ENCODE peak calls at places on chromosomes 1 and 21, in five cellular contexts. C is HCT116, U is endodermal cell, P is neuronal stem cell, D is colonic mucosa. T is an unnamed sample.
A peak's percentile ranks its signal among the peaks of the same experiment; 100 is the strongest.

GRCh38 chr21:44428281-44428942 is 26.9 kb upstream of the LRRC3 start:
- DNase-seq in U (peak; percentile 88), D (peak; percentile 88), C (peak; percentile 89), P (no peak), T (peak; percentile 26)

GRCh38 chr1:245822997-245823396 is 668.2 kb downstream of the KIF26B start:
- DNase-seq in U (no peak), C (no peak), P (no peak), D (no peak), T (peak; percentile 54)

GRCh38 chr1:40895601-40896000 is 33.4 kb upstream of the CITED4 start:
- DNase-seq in P (no peak), U (no peak), D (no peak), C (no peak), T (no peak)

GRCh38 chr1:61743432-61743705 is 1.1 kb downstream of the PATJ start:
- DNase-seq in D (no peak), P (no peak), U (no peak), C (no peak), T (no peak)

GRCh38 chr1:228031276-228031995 is 24.6 kb downstream of the WNT3A start:
- DNase-seq in U (peak; percentile 35), C (no peak), P (no peak), D (no peak), T (no peak)

GRCh38 chr1:18787825-18788385 is 71.6 kb downstream of the TAS1R2 start:
- DNase-seq in D (no peak), P (no peak), U (no peak), C (no peak), T (no peak)

GRCh38 chr21:21971384-21971783 is 973.2 kb downstream of the NCAM2 start:
- DNase-seq in U (no peak), C (no peak), D (no peak), P (no peak), T (no peak)

GRCh38 chr1:248823517-248824001 is 2.2 kb downstream of the SH3BP5L start:
- DNase-seq in C (no peak), P (no peak), D (no peak), U (no peak), T (no peak)

GRCh38 chr1:162444903-162445302 is 33.0 kb upstream of the SH2D1B start:
- DNase-seq in D (no peak), P (no peak), C (no peak), U (no peak), T (no peak)

GRCh38 chr1:43331688-43332087 is 5.9 kb upstream of the MPL start:
- DNase-seq in P (no peak), C (no peak), D (no peak), U (peak; percentile 30), T (no peak)

GRCh38 chr1:211613108-211613947 is 34.4 kb upstream of the SLC30A1 start:
- DNase-seq in D (peak; percentile 82), P (no peak), C (no peak), U (no peak), T (peak; percentile 55)

GRCh38 chr1:213123532-213123931 is 72.5 kb downstream of the RPS6KC1 start:
- DNase-seq in C (peak; percentile 72), D (no peak), P (no peak), U (no peak), T (peak; percentile 50)

GRCh38 chr1:1752190-1752589 is 26.1 kb downstream of the NADK start:
- DNase-seq in P (no peak), C (no peak), D (no peak), U (no peak), T (no peak)

GRCh38 chr1:88079036-88079435 is 605.0 kb upstream of the PKN2 start:
- DNase-seq in P (peak; percentile 24), C (peak; percentile 15), D (no peak), U (peak; percentile 82), T (peak; percentile 18)

GRCh38 chr1:41169066-41169798 is 72.9 kb downstream of the SCMH1 start:
- DNase-seq in D (no peak), U (no peak), C (no peak), P (no peak), T (no peak)

GRCh38 chr1:155379877-155380192 is 59.1 kb downstream of the RUSC1 start:
- DNase-seq in D (no peak), P (no peak), U (no peak), C (no peak), T (no peak)

GRCh38 chr1:174266476-174266875 is 107.2 kb downstream of the RABGAP1L start:
- DNase-seq in D (no peak), C (no peak), P (no peak), U (no peak), T (peak; percentile 75)

GRCh38 chr1:193408782-193409293 is 222.4 kb upstream of the B3GALT2 start:
- DNase-seq in P (no peak), D (peak; percentile 71), C (no peak), U (no peak), T (no peak)

GRCh38 chr1:29679828-29680558 is 443.7 kb downstream of the PTPRU start:
- DNase-seq in P (no peak), D (no peak), C (no peak), U (peak; percentile 14), T (no peak)

DNA sequence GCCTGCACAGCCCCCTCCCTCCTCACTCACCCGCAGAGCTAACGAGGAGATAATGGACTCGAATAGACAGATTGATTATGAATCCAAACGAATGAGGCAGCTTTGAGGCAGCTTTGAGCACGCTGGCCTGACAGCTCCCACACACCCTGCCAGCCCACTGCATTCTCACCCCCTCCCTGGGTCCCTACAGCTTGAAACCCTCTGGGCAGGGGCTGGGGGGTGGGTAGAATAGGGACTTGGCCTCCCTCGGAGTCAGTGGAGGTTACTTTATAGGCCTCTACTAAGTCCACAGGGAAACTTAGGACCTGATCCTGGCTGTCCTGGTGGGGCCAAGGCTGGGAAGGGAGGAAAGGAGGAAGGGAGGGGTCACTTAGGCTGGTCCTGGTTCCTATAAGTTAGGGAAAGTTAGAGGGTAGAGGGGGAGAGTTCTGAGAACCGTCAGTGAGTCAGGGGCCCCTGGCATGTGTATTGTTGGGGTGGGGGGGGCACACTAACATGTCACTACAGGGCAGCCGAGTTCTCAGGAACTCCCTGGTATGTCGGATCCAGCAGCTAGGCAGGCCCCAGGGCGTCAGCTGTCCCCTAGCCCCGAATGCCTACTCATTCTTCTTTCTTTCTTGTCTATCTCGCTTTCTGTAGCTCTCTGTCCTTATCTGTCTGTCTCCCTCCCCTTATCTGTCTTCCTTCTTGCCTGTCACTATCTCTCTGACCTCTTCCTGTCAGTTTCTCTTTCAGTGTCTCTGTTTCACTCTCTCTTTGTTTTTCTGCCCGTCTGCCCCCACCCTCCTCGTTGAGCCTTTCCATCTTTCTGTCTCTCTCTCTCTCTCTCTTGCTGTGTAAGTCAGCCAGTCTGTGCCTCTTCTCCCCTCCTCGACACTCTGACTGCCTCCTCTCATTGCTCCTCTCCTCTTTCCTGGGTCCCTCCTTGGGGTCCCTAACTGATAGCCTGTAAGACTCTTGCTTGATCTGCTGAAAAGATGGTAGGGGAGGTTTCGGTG is 2.2 kb downstream of the NTRK1 start:
- DNase-seq in P (no peak), U (no peak), C (no peak), D (no peak), T (no peak)
- H3K9ac ChIP-seq in P (no peak overlapping the region), U (no peak overlapping the region), C (no peak overlapping the region), D (no peak overlapping the region), T (no peak overlapping the region)

DNA sequence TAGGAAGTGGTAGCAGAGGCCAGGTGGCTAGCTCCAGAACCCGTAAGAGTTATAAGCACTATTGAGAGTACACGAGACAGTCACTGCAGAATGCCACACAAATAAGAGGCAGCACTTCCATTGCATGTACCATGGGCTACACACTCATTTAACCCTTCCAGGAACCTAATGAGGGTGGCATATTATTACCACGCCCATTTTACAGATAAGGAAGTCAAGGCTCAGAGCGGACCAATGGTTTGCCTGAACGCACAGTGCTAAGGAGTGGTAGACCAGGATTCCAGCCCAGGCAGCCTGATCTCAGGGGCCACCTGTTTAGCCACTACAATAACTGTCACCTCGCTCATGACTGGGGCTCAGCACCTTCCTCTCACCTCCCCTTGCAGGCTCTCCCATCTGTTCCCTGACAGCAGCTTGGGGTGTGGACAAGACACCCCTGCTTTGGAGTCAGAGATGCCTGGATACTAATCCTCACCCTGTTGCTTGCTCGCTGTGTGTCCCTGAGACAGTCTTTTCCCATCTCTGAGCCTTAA is 54.9 kb upstream of the ID3 start:
- DNase-seq in U (no peak), C (no peak), D (no peak), P (no peak), T (no peak)
- H3K9ac ChIP-seq in U (no peak overlapping the region), C (no peak overlapping the region), D (no peak overlapping the region), P (no peak overlapping the region), T (no peak overlapping the region)

GRCh38 chr1:34778381-34778780 is 2.6 kb upstream of the GJB3 start:
- DNase-seq in P (no peak), D (no peak), C (no peak), U (no peak), T (no peak)

GRCh38 chr1:34779005-34779404 is 2.0 kb upstream of the GJB3 start:
- DNase-seq in U (no peak), D (no peak), C (no peak), P (no peak), T (no peak)

GRCh38 chr1:34776911-34777310 is 4.1 kb upstream of the GJB3 start:
- DNase-seq in D (no peak), U (peak; percentile 41), P (no peak), C (no peak), T (no peak)

GRCh38 chr1:34779526-34779925 is 1.5 kb upstream of the GJB3 start:
- DNase-seq in C (peak; percentile 77), P (no peak), D (no peak), U (peak; percentile 40), T (no peak)

DNA sequence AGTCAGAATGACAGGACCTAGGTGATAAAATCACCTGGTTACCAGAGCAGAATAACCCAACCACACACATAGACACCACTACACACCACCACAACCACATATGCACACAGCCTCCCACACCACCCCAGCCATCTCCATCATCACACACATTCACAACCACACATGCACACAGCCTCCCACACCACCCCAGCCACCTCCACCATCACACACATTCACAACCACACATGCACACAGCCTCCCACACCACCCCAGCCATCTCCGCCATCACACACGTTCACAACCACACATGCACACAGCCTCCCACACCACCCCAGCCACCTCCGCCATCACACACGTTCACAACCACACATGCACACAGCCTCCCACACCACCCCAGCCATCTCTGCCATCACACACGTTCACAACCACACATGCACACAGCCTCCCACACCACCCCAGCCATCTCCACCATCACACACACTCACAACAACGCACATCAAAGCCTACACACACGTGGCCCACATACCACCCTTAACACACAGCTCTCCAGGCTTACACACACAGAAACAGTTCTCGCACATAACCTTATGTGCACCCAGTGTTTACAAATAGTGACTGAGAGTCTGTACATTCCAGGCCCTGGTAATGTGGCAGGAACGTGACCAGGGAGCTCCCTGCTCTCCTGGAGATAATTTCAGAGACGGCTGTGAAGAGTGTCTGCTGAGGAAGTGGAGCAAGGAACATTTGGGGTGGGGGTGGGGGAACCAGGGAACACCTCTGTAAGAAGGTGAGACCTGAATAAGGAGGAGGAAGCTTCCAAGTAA is 3.3 kb upstream of the GJB3 start:
- DNase-seq in C (no peak), D (no peak), U (peak; percentile 28), P (no peak), T (no peak)
- H3K9ac ChIP-seq in C (no peak overlapping the region), D (no peak overlapping the region), U (no peak overlapping the region), P (no peak overlapping the region), T (no peak overlapping the region)

GRCh38 chr1:221726331-221726692 is 15.6 kb downstream of the DUSP10 start:
- DNase-seq in C (no peak), P (no peak), D (no peak), U (no peak), T (no peak)

GRCh38 chr1:221728037-221728505 is 13.8 kb downstream of the DUSP10 start:
- DNase-seq in D (no peak), P (no peak), C (no peak), U (no peak), T (no peak)

GRCh38 chr1:221732052-221732451 is 9.8 kb downstream of the DUSP10 start:
- DNase-seq in D (no peak), U (no peak), P (no peak), C (no peak), T (no peak)

GRCh38 chr1:221727146-221728036 is 14.5 kb downstream of the DUSP10 start:
- DNase-seq in C (no peak), P (no peak), U (no peak), D (no peak), T (no peak)

GRCh38 chr1:221729771-221730170 is 12.1 kb downstream of the DUSP10 start:
- DNase-seq in D (no peak), P (no peak), C (no peak), U (no peak), T (no peak)
- H3K9ac ChIP-seq in D (no peak overlapping the region), P (no peak overlapping the region), C (no peak overlapping the region), U (no peak overlapping the region), T (no peak overlapping the region)